ENCODE peak calls at places on chromosomes 12 and 14, in ten cellular contexts. V is heart right ventricle; C is kidney epithelial cell; K is A549; S is uterus; R is fibroblast of lung; E is fibroblast of the aortic adventitia; T is AG04450; W is lower leg skin; Y is CD8-positive, alpha-beta T cell. J is an unnamed sample.

GRCh38 chr12:13375583-13376413 is 179.3 kb downstream of the EMP1 start:
- DNase-seq in V (no peak), C (no peak), Y (no peak), K (no peak), R (no peak), S (no peak), E (no peak), T (no peak), W (no peak), J (no peak)

GRCh38 chr12:120625557-120626419 is 14.6 kb upstream of the CABP1 start:
- DNase-seq in E (no peak), K (peak), W (no peak), C (no peak), T (no peak), S (no peak), V (no peak), Y (no peak), R (no peak), J (no peak)

GRCh38 chr14:100376751-100377171 is 53.6 kb downstream of the SLC25A47 start:
- DNase-seq in T (no peak), W (no peak), K (peak), S (no peak), E (peak), R (peak), Y (no peak), V (no peak), C (no peak), J (no peak)

GRCh38 chr14:81655423-81656314 is 122.0 kb upstream of the SEL1L start:
- DNase-seq in Y (no peak), C (no peak), T (no peak), R (no peak), E (no peak), W (no peak), S (no peak), V (peak), K (no peak), J (no peak)

GRCh38 chr12:79250186-79250585 is 385.6 kb downstream of the SYT1 start:
- DNase-seq in W (no peak), S (no peak), V (no peak), C (no peak), Y (no peak), K (no peak), E (no peak), R (peak), T (peak), J (no peak)

GRCh38 chr14:54194501-54194900 is 202.3 kb upstream of the CDKN3 start:
- DNase-seq in R (no peak), W (no peak), S (no peak), T (no peak), K (no peak), E (no peak), Y (no peak), V (no peak), C (no peak), J (no peak)

GRCh38 chr12:18467636-18468520 is 206.6 kb downstream of the PIK3C2G start:
- DNase-seq in T (no peak), W (no peak), K (no peak), S (no peak), Y (no peak), V (no peak), C (no peak), R (peak), E (no peak), J (no peak)

GRCh38 chr12:121009744-121010143 is 6.5 kb downstream of the C12orf43 start:
- DNase-seq in W (no peak), E (peak), S (no peak), C (peak), K (peak), V (no peak), R (peak), T (no peak), Y (no peak), J (no peak)

GRCh38 chr12:43766291-43766690 is 7.5 kb downstream of the IRAK4 start:
- DNase-seq in E (peak), S (no peak), W (no peak), T (no peak), R (peak), V (no peak), C (no peak), Y (no peak), K (no peak), J (no peak)

GRCh38 chr14:92412912-92413311 is 89.9 kb downstream of the SLC24A4 start:
- DNase-seq in R (no peak), S (no peak), T (no peak), C (no peak), V (no peak), E (no peak), Y (no peak), W (no peak), K (no peak), J (no peak)

GRCh38 chr14:90645842-90646443 is 170.3 kb downstream of the TTC7B start:
- DNase-seq in T (no peak), V (no peak), S (no peak), E (peak), R (peak), Y (no peak), W (no peak), K (peak), C (peak), J (no peak)

GRCh38 chr12:5571115-5571514 is 139.2 kb downstream of the NTF3 start:
- DNase-seq in K (no peak), E (no peak), R (no peak), C (no peak), Y (no peak), T (no peak), W (no peak), V (no peak), S (no peak), J (no peak)

GRCh38 chr12:79690606-79691298 is at the start of gene PAWR:
- DNase-seq in Y (no peak), T (no peak), E (peak), S (peak), V (peak), K (peak), C (no peak), R (peak), W (peak), J (peak)

DNA sequence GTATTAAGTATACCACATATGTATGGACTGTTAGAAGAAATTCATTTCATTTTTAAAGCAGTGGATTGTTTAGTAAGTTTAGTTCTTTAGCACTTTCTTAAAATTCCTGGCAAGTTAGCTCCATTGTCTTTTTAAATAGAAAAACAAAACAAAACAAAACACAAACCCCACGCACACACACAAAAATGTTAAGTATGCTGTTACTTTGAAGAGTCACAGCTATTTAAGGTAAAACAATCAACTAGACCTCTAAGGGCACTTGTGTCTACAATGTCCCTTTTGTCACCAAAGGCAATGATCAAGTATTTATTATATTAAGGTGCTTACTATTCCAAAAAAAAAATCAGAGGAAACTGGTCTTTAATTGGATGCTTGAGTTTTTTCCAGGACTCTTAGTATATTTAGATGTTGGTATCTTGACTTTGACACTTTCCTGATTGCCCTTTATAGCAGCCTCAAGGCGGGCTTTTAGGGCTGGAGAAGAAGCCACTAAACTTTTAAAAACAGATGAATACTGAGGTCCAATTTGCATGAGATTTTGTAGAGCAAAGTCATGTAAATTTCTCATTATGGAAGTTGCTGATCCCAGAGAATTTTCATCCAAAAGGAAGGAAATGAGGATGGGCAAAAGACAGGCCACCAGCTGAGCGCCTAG is 85.5 kb upstream of the HECTD1 start:
- DNase-seq in E (no peak), R (no peak), S (no peak), V (no peak), T (no peak), W (no peak), K (no peak), C (no peak), Y (no peak), J (no peak)
- H3K4me3 ChIP-seq in E (no peak), R (no peak), S (no peak), V (no peak), T (no peak), W (no peak), K (no peak), C (no peak), Y (no peak), J (no peak)

GRCh38 chr12:27772328-27773049 is 7.5 kb upstream of the KLHL42 start:
- DNase-seq in S (no peak), Y (no peak), T (no peak), V (no peak), W (no peak), R (peak), C (no peak), E (no peak), K (no peak), J (no peak)
- H3K4me3 ChIP-seq in S (no peak), Y (no peak), T (no peak), V (no peak), W (no peak), R (no peak), C (no peak), E (no peak), K (no peak), J (no peak)

GRCh38 chr12:27451416-27451815 is 4.9 kb downstream of the SMCO2 start:
- DNase-seq in S (no peak), R (no peak), W (no peak), C (no peak), T (no peak), V (no peak), K (no peak), E (no peak), Y (no peak), J (no peak)
- H3K4me3 ChIP-seq in S (no peak), R (no peak), W (no peak), C (no peak), T (no peak), V (no peak), K (no peak), E (no peak), Y (no peak), J (no peak)

DNA sequence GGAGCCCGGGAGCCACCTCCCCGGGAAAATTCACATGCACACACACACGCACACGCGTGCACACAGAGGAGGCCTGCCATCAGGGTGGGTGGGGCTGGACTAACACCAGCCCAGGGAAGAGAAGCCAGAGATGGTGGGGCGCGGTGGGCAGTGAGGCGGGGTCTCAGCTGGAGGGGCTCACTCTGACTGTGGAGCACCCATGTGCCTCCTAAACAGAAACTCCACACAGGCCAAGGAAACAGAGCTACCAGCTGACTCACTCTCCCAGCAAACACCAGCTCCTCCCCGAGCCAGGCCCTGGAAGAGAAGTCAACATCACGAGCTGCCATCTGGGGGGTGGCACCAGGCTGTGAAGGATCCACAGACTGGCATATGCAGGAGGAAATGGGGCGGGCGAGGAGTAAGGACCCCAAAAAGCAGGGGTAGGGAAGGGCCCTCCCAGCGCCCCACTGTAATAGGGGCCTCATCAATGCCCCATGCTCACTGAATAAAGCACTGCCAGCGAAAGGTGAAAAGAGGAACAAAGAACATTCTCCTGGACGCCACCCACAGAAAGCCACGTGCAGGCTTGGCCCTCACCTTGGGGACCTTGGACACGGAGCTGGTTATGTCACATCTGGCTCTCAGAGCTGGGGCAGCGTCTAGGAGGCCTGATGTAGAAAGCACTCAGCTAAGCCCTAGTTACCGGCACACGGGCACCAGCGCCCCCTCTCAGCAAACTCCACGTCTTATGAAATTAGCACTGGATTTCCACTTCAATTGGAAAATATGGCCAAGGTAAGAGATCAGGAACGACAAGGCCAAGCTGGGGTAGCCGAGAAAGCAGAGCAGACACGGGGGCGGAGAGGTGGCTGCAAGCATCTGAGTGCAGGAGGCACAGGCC is 8.4 kb upstream of the INF2 start:
- DNase-seq in R (peak), W (peak), T (no peak), E (peak), V (no peak), Y (no peak), C (peak), S (peak), K (peak), J (peak)
- H3K4me3 ChIP-seq in R (peak), W (no peak), T (peak), E (peak), V (peak), Y (no peak), C (no peak), S (no peak), K (peak), J (peak)